ENCODE peak calls at places on chromosomes 5 and 9, in six cellular contexts. One of them, this sample, is unnamed.
A peak's percentile ranks its signal among the peaks of the same experiment; 100 is the strongest.

GRCh38 chr5:22560115-22560514 is 293.0 kb downstream of the CDH12 start:
- DNase-seq in mucosa of descending colon: no peak
- DNase-seq in GM23338: no peak
- DNase-seq in breast epithelium: no peak
- DNase-seq in fibroblast of lung: peak; percentile 88
- DNase-seq in heart left ventricle: no peak
- DNase-seq in this sample: no peak

GRCh38 chr9:13181652-13182051 is 97.8 kb downstream of the MPDZ start:
- DNase-seq in mucosa of descending colon: no peak
- DNase-seq in GM23338: peak; percentile 9
- DNase-seq in breast epithelium: peak; percentile 53
- DNase-seq in fibroblast of lung: peak; percentile 5
- DNase-seq in heart left ventricle: no peak
- DNase-seq in this sample: no peak

GRCh38 chr5:80125962-80126480 is 90.9 kb downstream of the THBS4 start:
- DNase-seq in mucosa of descending colon: no peak
- DNase-seq in GM23338: no peak
- DNase-seq in breast epithelium: no peak
- DNase-seq in fibroblast of lung: peak; percentile 21
- DNase-seq in heart left ventricle: no peak
- DNase-seq in this sample: peak; percentile 16

GRCh38 chr9:124928116-124928515 is 12.8 kb downstream of the GOLGA1 start:
- DNase-seq in mucosa of descending colon: no peak
- DNase-seq in GM23338: no peak
- DNase-seq in breast epithelium: no peak
- DNase-seq in fibroblast of lung: no peak
- DNase-seq in heart left ventricle: no peak
- DNase-seq in this sample: no peak

GRCh38 chr9:115462623-115463022 is 344.7 kb upstream of the TNC start:
- DNase-seq in mucosa of descending colon: no peak
- DNase-seq in GM23338: no peak
- DNase-seq in breast epithelium: no peak
- DNase-seq in fibroblast of lung: no peak
- DNase-seq in heart left ventricle: no peak
- DNase-seq in this sample: no peak

GRCh38 chr9:70672136-70672535 is 257.7 kb upstream of the KLF9 start:
- DNase-seq in mucosa of descending colon: no peak
- DNase-seq in GM23338: no peak
- DNase-seq in breast epithelium: no peak
- DNase-seq in fibroblast of lung: no peak
- DNase-seq in heart left ventricle: no peak
- DNase-seq in this sample: no peak

GRCh38 chr5:126656397-126657007 is 55.8 kb downstream of the PHAX start:
- DNase-seq in mucosa of descending colon: no peak
- DNase-seq in GM23338: peak; percentile 83
- DNase-seq in breast epithelium: no peak
- DNase-seq in fibroblast of lung: peak; percentile 70
- DNase-seq in heart left ventricle: no peak
- DNase-seq in this sample: peak; percentile 15

GRCh38 chr9:129497064-129497836 is 123.7 kb downstream of the C9orf50 start:
- DNase-seq in mucosa of descending colon: no peak
- DNase-seq in GM23338: peak; percentile 89
- DNase-seq in breast epithelium: peak; percentile 60
- DNase-seq in fibroblast of lung: no peak
- DNase-seq in heart left ventricle: peak; percentile 74
- DNase-seq in this sample: no peak

GRCh38 chr9:107600060-107600573 is 110.5 kb upstream of the KLF4 start:
- DNase-seq in mucosa of descending colon: no peak
- DNase-seq in GM23338: no peak
- DNase-seq in breast epithelium: no peak
- DNase-seq in fibroblast of lung: no peak
- DNase-seq in heart left ventricle: no peak
- DNase-seq in this sample: no peak

GRCh38 chr9:133842174-133842573 is 104.0 kb upstream of the SARDH start:
- DNase-seq in mucosa of descending colon: peak; percentile 86
- DNase-seq in GM23338: peak; percentile 56
- DNase-seq in breast epithelium: no peak
- DNase-seq in fibroblast of lung: no peak
- DNase-seq in heart left ventricle: peak; percentile 55
- DNase-seq in this sample: no peak

GRCh38 chr9:19788614-19789271 is at the start of gene SLC24A2:
- DNase-seq in mucosa of descending colon: no peak
- DNase-seq in GM23338: peak; percentile 75
- DNase-seq in breast epithelium: no peak
- DNase-seq in fibroblast of lung: no peak
- DNase-seq in heart left ventricle: no peak
- DNase-seq in this sample: no peak

GRCh38 chr9:137428841-137429545 is 5.8 kb downstream of the NOXA1 start:
- DNase-seq in mucosa of descending colon: peak; percentile 57
- DNase-seq in GM23338: no peak
- DNase-seq in breast epithelium: no peak
- DNase-seq in fibroblast of lung: no peak
- DNase-seq in heart left ventricle: peak; percentile 51
- DNase-seq in this sample: no peak

GRCh38 chr5:154178661-154179060 is 11.9 kb upstream of the GALNT10 start:
- DNase-seq in mucosa of descending colon: no peak
- DNase-seq in GM23338: no peak
- DNase-seq in breast epithelium: no peak
- DNase-seq in fibroblast of lung: no peak
- DNase-seq in heart left ventricle: no peak
- DNase-seq in this sample: no peak

GRCh38 chr5:162078805-162079204 is 11.2 kb downstream of the GABRG2 start:
- DNase-seq in mucosa of descending colon: no peak
- DNase-seq in GM23338: no peak
- DNase-seq in breast epithelium: no peak
- DNase-seq in fibroblast of lung: no peak
- DNase-seq in heart left ventricle: no peak
- DNase-seq in this sample: no peak

GRCh38 chr9:82939451-82939850 is 123.5 kb downstream of the RASEF start:
- DNase-seq in mucosa of descending colon: no peak
- DNase-seq in GM23338: no peak
- DNase-seq in breast epithelium: no peak
- DNase-seq in fibroblast of lung: no peak
- DNase-seq in heart left ventricle: no peak
- DNase-seq in this sample: no peak

GRCh38 chr5:33423018-33423630 is 17.6 kb upstream of the TARS1 start:
- DNase-seq in mucosa of descending colon: no peak
- DNase-seq in GM23338: peak; percentile 34
- DNase-seq in breast epithelium: no peak
- DNase-seq in fibroblast of lung: peak; percentile 78
- DNase-seq in heart left ventricle: no peak
- DNase-seq in this sample: no peak

GRCh38 chr9:116032683-116033440 is 120.7 kb upstream of the PAPPA start:
- DNase-seq in mucosa of descending colon: no peak
- DNase-seq in GM23338: no peak
- DNase-seq in breast epithelium: no peak
- DNase-seq in fibroblast of lung: no peak
- DNase-seq in heart left ventricle: no peak
- DNase-seq in this sample: no peak

GRCh38 chr9:123832858-123833257 is 97.1 kb downstream of the DENND1A start:
- DNase-seq in mucosa of descending colon: no peak
- DNase-seq in GM23338: no peak
- DNase-seq in breast epithelium: no peak
- DNase-seq in fibroblast of lung: no peak
- DNase-seq in heart left ventricle: peak; percentile 51
- DNase-seq in this sample: no peak

GRCh38 chr9:93058357-93059096 is at the start of gene SUSD3:
- DNase-seq in mucosa of descending colon: peak; percentile 88
- DNase-seq in GM23338: peak; percentile 93
- DNase-seq in breast epithelium: peak; percentile 65
- DNase-seq in fibroblast of lung: peak; percentile 38
- DNase-seq in heart left ventricle: peak; percentile 86
- DNase-seq in this sample: no peak

GRCh38 chr5:61419141-61419540 is 87.1 kb downstream of the ZSWIM6 start:
- DNase-seq in mucosa of descending colon: no peak
- DNase-seq in GM23338: no peak
- DNase-seq in breast epithelium: no peak
- DNase-seq in fibroblast of lung: no peak
- DNase-seq in heart left ventricle: no peak
- DNase-seq in this sample: no peak

GRCh38 chr5:61425918-61426317 is 93.9 kb downstream of the ZSWIM6 start:
- DNase-seq in mucosa of descending colon: no peak
- DNase-seq in GM23338: no peak
- DNase-seq in breast epithelium: no peak
- DNase-seq in fibroblast of lung: no peak
- DNase-seq in heart left ventricle: no peak
- DNase-seq in this sample: no peak

GRCh38 chr5:61417851-61418250 is 85.8 kb downstream of the ZSWIM6 start:
- DNase-seq in mucosa of descending colon: no peak
- DNase-seq in GM23338: no peak
- DNase-seq in breast epithelium: no peak
- DNase-seq in fibroblast of lung: no peak
- DNase-seq in heart left ventricle: no peak
- DNase-seq in this sample: no peak

DNA sequence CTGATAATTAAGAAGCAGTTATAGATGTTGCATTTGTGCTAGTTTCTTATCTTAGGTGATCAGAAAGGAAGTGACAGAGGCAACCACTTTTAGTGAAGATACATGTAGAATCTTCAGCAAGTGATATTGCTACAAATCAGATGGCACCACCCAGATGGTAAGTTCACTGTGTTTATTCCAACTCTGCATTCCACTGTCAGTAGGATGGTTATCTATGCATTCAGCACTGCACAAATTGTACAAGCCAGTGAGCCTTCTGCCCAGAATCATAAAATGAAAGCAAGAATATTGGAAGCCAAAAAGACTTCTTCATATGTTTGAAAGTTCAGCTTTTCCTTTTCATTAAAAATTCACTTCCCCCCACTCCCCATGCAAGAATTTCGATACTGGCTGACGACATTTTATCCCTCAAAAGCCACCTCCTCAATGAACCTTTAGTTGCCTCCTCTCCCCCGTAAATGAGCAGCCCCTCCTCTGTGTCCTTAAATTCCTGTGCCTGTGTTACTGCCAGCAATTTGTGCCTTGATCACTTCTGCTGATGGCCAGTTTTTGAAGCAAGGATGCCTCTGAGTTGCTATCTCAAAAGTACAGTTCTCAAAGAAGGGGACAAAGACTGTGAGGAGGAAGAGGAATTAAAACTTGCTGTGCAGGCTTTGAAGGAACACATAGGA is 91.6 kb downstream of the ZSWIM6 start:
- DNase-seq in mucosa of descending colon: no peak
- DNase-seq in GM23338: no peak
- DNase-seq in breast epithelium: no peak
- DNase-seq in fibroblast of lung: peak; percentile 28
- DNase-seq in heart left ventricle: no peak
- DNase-seq in this sample: no peak
- H3K4me3 ChIP-seq in mucosa of descending colon: no peak overlapping the region
- H3K4me3 ChIP-seq in GM23338: no peak overlapping the region
- H3K4me3 ChIP-seq in breast epithelium: no peak overlapping the region
- H3K4me3 ChIP-seq in fibroblast of lung: no peak overlapping the region
- H3K4me3 ChIP-seq in heart left ventricle: no peak overlapping the region
- H3K4me3 ChIP-seq in this sample: no peak overlapping the region

GRCh38 chr5:66864240-66864884 is 268.2 kb downstream of the MAST4 start:
- DNase-seq in mucosa of descending colon: no peak
- DNase-seq in GM23338: peak; percentile 59
- DNase-seq in breast epithelium: no peak
- DNase-seq in fibroblast of lung: peak; percentile 76
- DNase-seq in heart left ventricle: no peak
- DNase-seq in this sample: peak; percentile 19
- TF ChIP-seq CTCF in mucosa of descending colon: no peak
- TF ChIP-seq CTCF in GM23338: peak; percentile 88
- TF ChIP-seq CTCF in breast epithelium: peak; percentile 14
- TF ChIP-seq CTCF in fibroblast of lung: peak; percentile 23
- TF ChIP-seq CTCF in heart left ventricle: peak; percentile 52
- TF ChIP-seq CTCF in this sample: peak; percentile 56

DNA sequence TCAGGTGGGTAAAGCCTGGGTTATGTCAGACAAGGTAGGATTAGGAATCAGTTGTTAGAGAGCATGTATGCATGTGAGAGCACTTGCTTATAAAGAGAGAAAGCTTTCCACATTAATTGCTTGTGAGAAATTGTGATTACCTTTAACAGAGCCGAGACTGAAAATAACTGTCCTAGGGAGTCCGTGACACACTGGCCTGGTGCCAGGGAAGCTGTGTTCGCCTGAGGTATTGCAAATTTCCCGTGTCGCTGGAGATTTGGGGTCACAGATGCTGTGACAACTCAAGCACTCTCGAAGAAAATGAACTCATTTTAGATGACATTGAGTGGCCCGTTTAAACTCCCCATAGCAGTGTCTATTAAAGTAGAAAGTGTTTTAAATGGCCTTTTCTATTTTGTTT is 9.6 kb downstream of the SLC1A1 start:
- DNase-seq in mucosa of descending colon: no peak
- DNase-seq in GM23338: no peak
- DNase-seq in breast epithelium: no peak
- DNase-seq in fibroblast of lung: no peak
- DNase-seq in heart left ventricle: no peak
- DNase-seq in this sample: no peak
- H3K4me3 ChIP-seq in mucosa of descending colon: no peak overlapping the region
- H3K4me3 ChIP-seq in GM23338: no peak overlapping the region
- H3K4me3 ChIP-seq in breast epithelium: no peak overlapping the region
- H3K4me3 ChIP-seq in fibroblast of lung: no peak overlapping the region
- H3K4me3 ChIP-seq in heart left ventricle: no peak overlapping the region
- H3K4me3 ChIP-seq in this sample: no peak overlapping the region

GRCh38 chr5:148595697-148596096 is 58.6 kb downstream of the HTR4 start:
- DNase-seq in mucosa of descending colon: no peak
- DNase-seq in GM23338: no peak
- DNase-seq in breast epithelium: no peak
- DNase-seq in fibroblast of lung: no peak
- DNase-seq in heart left ventricle: no peak
- DNase-seq in this sample: no peak
- TF ChIP-seq CTCF in mucosa of descending colon: no peak
- TF ChIP-seq CTCF in GM23338: no peak
- TF ChIP-seq CTCF in breast epithelium: no peak
- TF ChIP-seq CTCF in fibroblast of lung: no peak
- TF ChIP-seq CTCF in heart left ventricle: no peak
- TF ChIP-seq CTCF in this sample: no peak

DNA sequence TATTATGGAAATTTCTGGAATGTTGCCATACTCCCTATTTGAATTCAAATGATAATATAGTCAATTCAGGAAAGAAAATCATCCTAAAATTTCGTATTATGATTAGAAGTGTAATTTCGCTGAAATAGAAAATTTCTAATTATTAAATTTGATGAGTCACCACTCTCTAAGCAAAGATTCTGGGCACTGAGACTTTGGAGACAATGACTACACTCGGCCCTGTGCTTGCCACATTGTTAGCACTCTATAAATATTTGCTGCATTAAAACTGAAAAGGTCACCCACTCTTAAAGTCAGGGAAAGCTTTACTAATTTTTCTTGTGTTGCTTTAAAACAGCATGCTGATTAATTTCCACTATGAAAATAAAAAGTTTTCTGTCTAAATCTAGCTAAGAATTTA is 240.3 kb downstream of the TLE4 start:
- DNase-seq in mucosa of descending colon: no peak
- DNase-seq in GM23338: no peak
- DNase-seq in breast epithelium: no peak
- DNase-seq in fibroblast of lung: peak; percentile 7
- DNase-seq in heart left ventricle: no peak
- DNase-seq in this sample: no peak
- H3K4me3 ChIP-seq in mucosa of descending colon: no peak overlapping the region
- H3K4me3 ChIP-seq in GM23338: no peak overlapping the region
- H3K4me3 ChIP-seq in breast epithelium: no peak overlapping the region
- H3K4me3 ChIP-seq in fibroblast of lung: no peak overlapping the region
- H3K4me3 ChIP-seq in heart left ventricle: peak overlapping the region; percentile 22
- H3K4me3 ChIP-seq in this sample: no peak overlapping the region

This sample was measured in HFF-Myc.